ENCODE peak calls at places on chromosomes 11 and 22, in four cellular contexts. V is effector memory CD4-positive, alpha-beta T cell; L is GM23248; W is CD8-positive, alpha-beta memory T cell. Z is an unnamed sample.

GRCh38 chr11:1336836-1337646 is 27.6 kb upstream of the TOLLIP start:
- DNase-seq in L (peak; percentile 14), W (peak; percentile 73), V (peak; percentile 45), Z (peak; percentile 56)

GRCh38 chr11:18384157-18384641 is 10.2 kb upstream of the LDHA start:
- DNase-seq in W (no peak), V (no peak), L (peak; percentile 91), Z (peak; percentile 15)

GRCh38 chr11:36075053-36075452 is 131.2 kb downstream of the LDLRAD3 start:
- DNase-seq in V (no peak), W (no peak), L (peak; percentile 82), Z (no peak)

GRCh38 chr11:22670803-22671202 is 4.4 kb downstream of the GAS2 start:
- DNase-seq in W (no peak), L (peak; percentile 1), V (no peak), Z (no peak)

GRCh38 chr11:44784438-44784760 is 57.6 kb downstream of the TSPAN18 start:
- DNase-seq in W (no peak), V (no peak), L (no peak), Z (no peak)

GRCh38 chr22:35459423-35459894 is 59.5 kb downstream of the MCM5 start:
- DNase-seq in W (no peak), L (no peak), V (no peak), Z (no peak)

GRCh38 chr22:36862251-36863242 is 1.7 kb downstream of the NCF4 start:
- DNase-seq in V (no peak), L (no peak), W (no peak), Z (no peak)

GRCh38 chr11:72848846-72849466 is 34.7 kb downstream of the ATG16L2 start:
- DNase-seq in V (no peak), W (peak; percentile 61), L (peak; percentile 56), Z (peak; percentile 47)

GRCh38 chr22:24390576-24390975 is 36.8 kb upstream of the ADORA2A start:
- DNase-seq in L (peak; percentile 81), V (no peak), W (no peak), Z (no peak)

GRCh38 chr11:70650075-70650909 is 252.0 kb downstream of the CTTN start:
- DNase-seq in V (no peak), L (peak; percentile 76), W (no peak), Z (no peak)

GRCh38 chr11:33895752-33896137 is 3.9 kb upstream of the LMO2 start:
- DNase-seq in L (no peak), W (no peak), V (no peak), Z (no peak)

GRCh38 chr11:73294604-73295003 is 13.5 kb upstream of the ARHGEF17 start:
- DNase-seq in L (no peak), V (no peak), W (no peak), Z (no peak)

GRCh38 chr22:25702046-25702445 is 39.9 kb upstream of the MYO18B start:
- DNase-seq in V (no peak), W (no peak), L (peak; percentile 36), Z (no peak)

GRCh38 chr22:39401301-39401631 is 1.7 kb downstream of the TAB1 start:
- DNase-seq in W (no peak), V (no peak), L (no peak), Z (no peak)

GRCh38 chr11:124538019-124538418 is 5.4 kb downstream of the OR8B12 start:
- DNase-seq in L (peak; percentile 16), W (no peak), V (no peak), Z (no peak)

GRCh38 chr11:18347471-18348125 is 25.2 kb downstream of the GTF2H1 start:
- DNase-seq in L (peak; percentile 91), W (no peak), V (no peak), Z (no peak)

GRCh38 chr11:65871811-65872548 is 620 bp downstream of the EFEMP2 start:
- DNase-seq in L (peak; percentile 75), W (no peak), V (no peak), Z (no peak)

GRCh38 chr11:116636341-116636968 is 136.3 kb downstream of the BUD13 start:
- DNase-seq in V (no peak), L (no peak), W (no peak), Z (no peak)

GRCh38 chr11:119320593-119321524 is 3.9 kb upstream of the MCAM start:
- DNase-seq in W (no peak), L (peak; percentile 70), V (no peak), Z (no peak)

GRCh38 chr11:119317592-119318239 is 786 bp upstream of the MCAM start:
- DNase-seq in L (no peak), W (no peak), V (no peak), Z (no peak)

GRCh38 chr11:119319702-119320592 is 3.0 kb upstream of the MCAM start:
- DNase-seq in W (no peak), V (no peak), L (no peak), Z (no peak)

GRCh38 chr11:119318240-119319135 is 1.6 kb upstream of the MCAM start:
- DNase-seq in W (no peak), V (peak; percentile 56), L (peak; percentile 84), Z (peak; percentile 65)

GRCh38 chr11:119319136-119319701 is 2.3 kb upstream of the MCAM start:
- DNase-seq in L (no peak), V (no peak), W (no peak), Z (no peak)
- H3K4me1 ChIP-seq in L (peaks cover 41% of the 10 kb centered on the region), V (peaks cover 56% of the 10 kb centered on the region), W (peaks cover 37% of the 10 kb centered on the region), Z (peaks cover 67% of the 10 kb centered on the region)

GRCh38 chr11:69169479-69169878 is 13.7 kb downstream of the SMIM38 start:
- DNase-seq in V (no peak), L (no peak), W (no peak), Z (no peak)

GRCh38 chr11:69167916-69168691 is 12.4 kb downstream of the SMIM38 start:
- DNase-seq in V (no peak), L (peak; percentile 28), W (peak; percentile 16), Z (no peak)

GRCh38 chr11:69166186-69167115 is 10.7 kb downstream of the SMIM38 start:
- DNase-seq in V (no peak), W (peak; percentile 39), L (peak; percentile 90), Z (no peak)

GRCh38 chr11:69165775-69166174 is 10.0 kb downstream of the SMIM38 start:
- DNase-seq in V (no peak), L (no peak), W (no peak), Z (no peak)

DNA sequence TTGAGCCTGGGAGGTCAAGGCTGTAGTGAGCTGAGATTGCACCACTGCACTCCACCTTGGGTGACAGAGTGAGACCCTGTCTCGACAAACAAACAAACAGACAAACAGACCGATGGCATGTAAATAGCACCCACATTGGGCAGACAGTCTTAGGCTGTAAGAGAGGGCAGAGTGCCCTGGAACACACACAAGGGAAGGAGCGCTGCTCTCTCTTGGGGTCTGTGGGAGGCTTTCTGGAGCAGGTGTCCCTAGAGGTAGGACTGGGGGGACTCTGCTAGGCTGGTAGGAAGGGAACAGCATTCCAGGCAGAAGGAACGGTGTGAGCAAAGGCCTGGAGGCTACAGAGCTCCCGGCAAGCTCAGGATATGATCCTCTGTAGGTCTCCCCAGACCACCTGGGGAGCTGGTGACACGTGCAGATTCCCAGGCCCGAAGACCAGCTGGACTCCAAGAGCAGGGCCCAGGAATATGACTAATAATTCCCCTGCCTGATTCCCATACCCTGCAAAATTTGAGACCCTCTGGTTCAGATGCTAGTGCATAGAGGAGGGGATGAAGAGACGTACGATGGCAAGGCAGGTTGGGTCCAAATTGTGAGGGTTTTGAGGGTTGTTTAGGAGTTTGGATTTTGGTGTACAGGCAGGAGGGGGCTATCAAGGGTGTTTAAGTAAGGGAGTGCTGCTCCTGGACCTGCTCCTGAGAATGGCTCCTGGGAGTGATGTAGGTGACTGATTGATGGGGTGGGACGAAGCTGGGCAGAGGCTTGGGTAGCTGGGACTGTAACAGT is 11.6 kb downstream of the SMIM38 start:
- DNase-seq in W (peak; percentile 30), V (no peak), L (no peak), Z (no peak)
- H3K4me3 ChIP-seq in W (no peak overlapping the region), V (no peak overlapping the region), L (no peak overlapping the region), Z (no peak overlapping the region)

DNA sequence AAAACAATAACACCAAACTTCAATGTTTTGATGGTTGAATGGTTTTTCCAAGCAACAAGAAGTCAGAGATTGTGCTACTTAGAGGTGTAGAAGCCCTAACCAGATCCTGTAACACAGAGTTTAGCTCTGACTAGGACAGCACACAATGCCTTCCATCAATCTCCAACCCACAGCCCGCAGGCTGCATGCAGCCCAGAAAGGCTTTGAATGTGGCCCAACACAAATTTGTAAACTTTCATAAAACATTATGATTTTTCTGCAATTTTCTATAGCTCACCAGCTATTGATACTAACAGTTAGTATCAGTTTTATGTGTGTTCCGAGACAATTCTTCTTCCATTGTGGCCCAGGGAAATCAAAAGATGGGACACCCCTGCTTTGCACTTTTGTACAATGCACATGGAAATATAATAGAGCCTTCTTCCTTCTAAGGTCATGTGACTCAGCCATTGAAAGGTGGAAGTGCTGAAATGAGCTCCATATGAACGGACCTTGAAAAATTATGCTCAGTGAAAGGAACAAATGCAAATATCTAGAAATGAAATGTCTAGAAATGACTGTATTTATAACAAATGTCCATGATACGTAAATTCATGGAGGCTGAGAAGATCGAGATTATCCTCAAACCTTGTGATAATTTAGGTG is 47.6 kb upstream of the VPREB1 start:
- DNase-seq in L (no peak), W (no peak), V (no peak), Z (no peak)
- H3K27ac ChIP-seq in L (no peak overlapping the region), W (no peak overlapping the region), V (no peak overlapping the region), Z (no peak overlapping the region)

DNA sequence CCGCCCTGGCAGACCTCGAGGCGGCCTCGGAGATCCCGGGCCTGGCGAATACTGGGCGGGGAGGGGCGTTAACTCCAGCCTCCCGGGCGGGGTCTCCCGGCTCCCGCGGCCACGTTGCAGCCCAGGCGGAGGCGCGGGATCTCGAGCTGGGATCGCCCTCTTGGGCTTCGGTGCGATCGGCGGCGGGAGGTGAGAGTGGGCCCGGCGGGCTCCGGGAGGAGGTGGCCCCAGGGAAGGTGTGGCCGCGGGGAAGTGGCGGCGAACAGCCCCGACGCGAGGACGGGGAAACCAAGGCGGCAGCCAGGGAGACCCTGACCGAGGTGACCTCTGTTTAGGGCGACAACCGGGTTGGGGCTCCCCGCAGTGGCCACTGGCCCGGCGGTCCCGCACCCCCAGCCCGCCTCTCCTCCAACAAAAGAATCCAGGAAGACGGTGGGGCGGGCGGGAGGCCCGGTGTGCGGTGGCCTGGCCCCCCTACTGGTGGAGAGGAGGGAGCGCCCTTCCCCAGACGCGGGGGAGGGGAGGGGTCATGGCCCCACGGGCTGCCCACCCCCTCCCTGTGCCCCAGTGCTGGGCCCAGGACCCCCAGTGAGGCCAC is at the start of gene PHETA2:
- DNase-seq in W (peak; percentile 73), L (peak; percentile 80), V (no peak), Z (peak; percentile 52)
- H3K4me1 ChIP-seq in W (peaks cover 36% of the 10 kb centered on the region), L (peaks cover 37% of the 10 kb centered on the region), V (peaks cover 36% of the 10 kb centered on the region), Z (peaks cover 50% of the 10 kb centered on the region)

DNA sequence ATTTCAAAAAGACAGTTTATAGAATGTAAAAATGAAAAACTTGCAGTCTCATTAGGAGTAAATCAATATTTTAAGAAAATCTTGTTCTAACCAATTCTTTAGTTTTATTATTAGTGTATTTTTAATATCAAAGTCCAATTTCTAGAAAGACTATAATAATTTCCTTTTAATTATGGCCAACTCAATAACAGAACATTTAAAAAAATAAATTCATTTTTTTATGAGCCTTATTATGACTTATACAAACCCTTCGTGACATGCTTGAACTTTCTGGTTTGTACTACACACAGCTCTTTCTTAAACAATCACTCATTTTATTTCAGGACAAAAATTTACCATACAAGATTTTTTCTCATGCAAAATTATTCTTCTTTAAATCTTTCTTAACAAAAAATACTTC is 11.7 kb upstream of the MRGPRE start:
- DNase-seq in V (no peak), W (no peak), L (no peak), Z (no peak)
- H3K4me3 ChIP-seq in V (no peak overlapping the region), W (no peak overlapping the region), L (no peak overlapping the region), Z (no peak overlapping the region)

Z was measured in CD4-positive, alpha-beta memory T cell.